ENCODE peak calls at places on chromosomes 16 and 17, in five cellular contexts. I, Z, H, V and K are unnamed samples.

GRCh38 chr16:86966781-86967180 is 350.4 kb downstream of the C16orf95 start:
- DNase-seq in I (no peak), Z (no peak), H (no peak), V (no peak), K (no peak)

GRCh38 chr16:2146739-2147138 is 1.7 kb upstream of the RAB26 start:
- DNase-seq in I (no peak), Z (no peak), H (no peak), V (no peak), K (no peak)

GRCh38 chr17:80786470-80786869 is 205.2 kb upstream of the CHMP6 start:
- DNase-seq in I (no peak), Z (no peak), H (no peak), V (peak), K (no peak)

GRCh38 chr16:89495121-89495520 is 4.8 kb upstream of the ANKRD11 start:
- DNase-seq in I (no peak), Z (peak), H (no peak), V (no peak), K (no peak)

GRCh38 chr17:1434150-1434549 is 21.9 kb downstream of the CRK start:
- DNase-seq in I (no peak), Z (peak), H (no peak), V (no peak), K (no peak)

GRCh38 chr16:19698480-19699465 is 19.3 kb downstream of the KNOP1 start:
- DNase-seq in I (no peak), Z (peak), H (no peak), V (no peak), K (no peak)

GRCh38 chr16:27852681-27853080 is 210.8 kb downstream of the GSG1L start:
- DNase-seq in I (no peak), Z (no peak), H (no peak), V (peak), K (no peak)

GRCh38 chr17:78240012-78240655 is 8.7 kb downstream of the TMEM235 start:
- DNase-seq in I (no peak), Z (no peak), H (no peak), V (no peak), K (no peak)

GRCh38 chr17:42472709-42473521 is 14.2 kb downstream of the ATP6V0A1 start:
- DNase-seq in I (no peak), Z (peak), H (no peak), V (no peak), K (no peak)

GRCh38 chr17:75695830-75696271 is 25.4 kb upstream of the ITGB4 start:
- DNase-seq in I (no peak), Z (no peak), H (no peak), V (no peak), K (no peak)

GRCh38 chr17:78271419-78272160 is 40.2 kb downstream of the TMEM235 start:
- DNase-seq in I (no peak), Z (no peak), H (no peak), V (no peak), K (peak)

GRCh38 chr17:73657473-73658116 is 13.3 kb upstream of the SDK2 start:
- DNase-seq in I (no peak), Z (peak), H (no peak), V (no peak), K (peak)

GRCh38 chr17:75500419-75501216 is 14.7 kb downstream of the CASKIN2 start:
- DNase-seq in I (no peak), Z (no peak), H (no peak), V (no peak), K (no peak)

GRCh38 chr17:31431098-31431794 is 39.8 kb downstream of the RAB11FIP4 start:
- DNase-seq in I (no peak), Z (no peak), H (no peak), V (no peak), K (no peak)

GRCh38 chr17:77637807-77638182 is 320.7 kb upstream of the TNRC6C start:
- DNase-seq in I (no peak), Z (no peak), H (no peak), V (no peak), K (no peak)

GRCh38 chr17:64765191-64765889 is 103.2 kb upstream of the SMURF2 start:
- DNase-seq in I (no peak), Z (no peak), H (peak), V (no peak), K (no peak)

GRCh38 chr17:56310780-56311179 is 157.5 kb downstream of the ANKFN1 start:
- DNase-seq in I (no peak), Z (no peak), H (peak), V (no peak), K (no peak)

GRCh38 chr16:68800257-68800875 is 43.0 kb upstream of the TANGO6 start:
- DNase-seq in I (peak), Z (peak), H (peak), V (no peak), K (peak)

GRCh38 chr16:88426018-88426417 is 27.1 kb upstream of the ZFPM1 start:
- DNase-seq in I (no peak), Z (no peak), H (no peak), V (no peak), K (no peak)

GRCh38 chr17:7042507-7043194 is 1.2 kb downstream of the SLC16A11 start:
- DNase-seq in I (no peak), Z (peak), H (no peak), V (no peak), K (no peak)

GRCh38 chr17:73192894-73193701 is at the start of gene COG1:
- DNase-seq in I (peak), Z (peak), H (peak), V (peak), K (peak)

GRCh38 chr17:6165806-6166205 is 95.6 kb downstream of the WSCD1 start:
- DNase-seq in I (no peak), Z (no peak), H (no peak), V (no peak), K (no peak)

DNA sequence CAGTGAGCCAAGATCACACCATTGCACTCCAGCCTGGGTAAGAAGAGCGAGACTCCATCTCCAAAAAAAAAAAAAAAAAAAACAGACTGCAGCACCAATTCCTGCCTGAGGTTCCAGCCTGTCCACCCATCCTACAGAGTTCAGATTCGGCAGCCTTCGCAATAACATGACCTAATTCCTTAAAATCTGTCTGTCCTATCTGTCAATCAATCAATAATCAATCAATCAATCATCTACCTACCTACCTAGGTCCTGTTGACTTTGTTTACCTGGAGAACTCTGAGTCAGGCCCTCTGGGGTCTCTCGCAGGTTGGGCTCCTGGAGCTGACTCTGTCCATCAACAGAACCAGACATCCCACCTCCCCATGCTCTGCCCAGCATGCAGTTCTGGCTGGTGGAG is 236.7 kb downstream of the ENGASE start:
- DNase-seq in I (no peak), Z (no peak), H (no peak), V (no peak), K (no peak)
- H3K27ac ChIP-seq in I (no peak), Z (no peak), H (no peak), V (no peak), K (no peak)

DNA sequence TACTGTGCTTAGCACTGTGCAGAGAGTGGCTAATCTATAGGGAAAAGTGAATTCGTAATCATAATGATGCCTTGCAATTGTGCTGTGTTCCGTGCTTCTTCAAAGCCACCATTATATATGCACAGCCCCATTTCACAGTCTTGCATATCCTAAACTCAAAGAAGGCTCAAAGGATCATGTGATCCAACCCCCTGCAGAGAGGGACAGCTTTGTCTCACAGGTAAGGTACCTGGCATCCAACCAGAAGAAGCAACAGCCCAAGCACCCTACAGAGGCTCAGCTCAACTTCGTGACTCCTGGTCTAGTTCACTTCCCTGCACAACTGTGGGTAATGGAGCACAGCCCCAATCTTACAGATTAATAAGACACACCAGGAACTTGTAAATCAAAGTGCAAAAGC is 124.0 kb downstream of the ZNF423 start:
- DNase-seq in I (no peak), Z (no peak), H (no peak), V (no peak), K (no peak)
- H3K27ac ChIP-seq in I (no peak), Z (no peak), H (no peak), V (no peak), K (no peak)

GRCh38 chr17:44348988-44349364 is 3.9 kb downstream of the GRN start:
- DNase-seq in I (no peak), Z (no peak), H (no peak), V (no peak), K (no peak)

GRCh38 chr17:44346064-44346844 is 1.2 kb downstream of the GRN start:
- DNase-seq in I (no peak), Z (no peak), H (no peak), V (no peak), K (no peak)

GRCh38 chr17:44350733-44351226 is 5.7 kb downstream of the GRN start:
- DNase-seq in I (no peak), Z (peak), H (no peak), V (no peak), K (peak)

GRCh38 chr17:44349553-44350070 is 4.5 kb downstream of the GRN start:
- DNase-seq in I (no peak), Z (no peak), H (no peak), V (no peak), K (no peak)

GRCh38 chr17:44348234-44348987 is 3.3 kb downstream of the GRN start:
- DNase-seq in I (peak), Z (no peak), H (no peak), V (no peak), K (no peak)
- H3K27ac ChIP-seq in I (no peak), Z (no peak), H (no peak), V (no peak), K (no peak)

DNA sequence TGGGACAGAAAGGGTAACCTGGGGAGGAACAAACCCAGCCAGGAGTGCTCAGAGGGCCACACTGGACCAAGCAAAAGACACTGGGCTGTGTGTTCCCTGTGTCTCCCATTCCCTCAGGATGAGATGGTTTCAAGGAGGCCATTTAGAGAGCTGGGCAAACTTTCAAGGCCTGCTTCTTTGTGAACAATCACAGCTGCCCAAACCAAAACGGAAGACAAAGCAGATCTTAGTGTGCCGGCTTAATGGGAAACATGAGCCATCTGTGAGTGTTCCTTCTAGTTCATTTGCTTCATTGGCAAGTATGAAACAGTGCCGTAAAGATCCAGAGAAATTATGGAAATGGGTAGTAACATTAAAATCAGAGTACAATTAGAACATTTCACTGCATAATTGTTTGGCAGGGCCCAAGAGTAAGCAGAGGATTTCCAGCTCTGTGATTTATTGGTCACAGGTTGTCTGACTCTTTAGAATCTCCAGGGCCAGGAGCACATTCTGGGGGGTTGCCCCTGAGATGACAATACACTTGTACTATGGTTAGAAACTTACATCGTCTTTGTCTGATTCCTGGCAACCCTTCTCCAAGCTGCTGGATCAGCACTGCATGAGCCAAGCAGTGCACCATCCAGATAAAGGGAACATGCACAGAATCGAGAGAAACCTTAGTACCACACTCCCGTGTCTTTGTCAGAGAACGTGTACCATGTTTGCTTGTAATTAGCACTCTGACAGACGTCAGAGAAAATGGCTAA is 412.1 kb downstream of the RBFOX1 start:
- DNase-seq in I (no peak), Z (no peak), H (no peak), V (no peak), K (no peak)
- H3K27ac ChIP-seq in I (no peak), Z (no peak), H (no peak), V (no peak), K (no peak)